ENCODE peak calls at places on chromosomes 2 and 18, in nine cellular contexts. G, T, V, I, P, M, Z, B and Y are unnamed samples.

GRCh38 chr2:142944721-142945120 is 67.3 kb downstream of the KYNU start:
- DNase-seq in G (no peak), T (no peak), V (no peak), I (no peak), P (no peak), M (no peak), Z (no peak), B (no peak), Y (no peak)

GRCh38 chr2:102185347-102185746 is 1.5 kb upstream of the IL1RL2 start:
- DNase-seq in G (no peak), T (no peak), V (no peak), I (no peak), P (no peak), M (no peak), Z (peak; percentile 82), B (peak; percentile 7), Y (peak; percentile 14)

GRCh38 chr2:6877402-6878305 is at the start of gene RSAD2:
- DNase-seq in G (peak; percentile 55), T (peak; percentile 46), V (no peak), I (no peak), P (peak; percentile 16), M (peak; percentile 22), Z (peak; percentile 18), B (peak; percentile 47), Y (no peak)

GRCh38 chr2:46416739-46417403 is 62.5 kb upstream of the TMEM247 start:
- DNase-seq in G (no peak), T (peak; percentile 10), V (no peak), I (no peak), P (no peak), M (no peak), Z (no peak), B (peak; percentile 23), Y (no peak)

GRCh38 chr2:161992526-161992925 is 81.5 kb downstream of the DPP4 start:
- DNase-seq in G (no peak), T (no peak), V (no peak), I (no peak), P (peak; percentile 17), M (peak; percentile 33), Z (peak; percentile 24), B (no peak), Y (no peak)

GRCh38 chr2:222797308-222797707 is 63.5 kb upstream of the ACSL3 start:
- DNase-seq in G (no peak), T (no peak), V (no peak), I (no peak), P (no peak), M (no peak), Z (peak; percentile 67), B (peak; percentile 23), Y (peak; percentile 38)

GRCh38 chr18:68564961-68565360 is 149.9 kb downstream of the TMX3 start:
- DNase-seq in G (no peak), T (no peak), V (no peak), I (no peak), P (no peak), M (no peak), Z (peak; percentile 24), B (no peak), Y (no peak)

GRCh38 chr18:67730884-67731283 is 214.4 kb upstream of the DSEL start:
- DNase-seq in G (no peak), T (no peak), V (no peak), I (no peak), P (no peak), M (no peak), Z (peak; percentile 15), B (no peak), Y (no peak)

GRCh38 chr2:120298173-120298835 is 45.7 kb downstream of the RALB start:
- DNase-seq in G (no peak), T (no peak), V (no peak), I (no peak), P (no peak), M (no peak), Z (peak; percentile 61), B (peak; percentile 68), Y (no peak)